ENCODE peak calls at places on chromosomes 1 and 21, in six cellular contexts. One of them, this sample, is unnamed.

GRCh38 chr1:26889580-26890466 is at the start of gene GPN2:
- DNase-seq in neural progenitor cell: peak; percentile 83
- DNase-seq in ACHN: peak; percentile 66
- DNase-seq in anterior cingulate cortex: peak; percentile 73
- DNase-seq in AG09319: no peak
- DNase-seq in COR-L47: peak; percentile 55
- DNase-seq in this sample: peak; percentile 64

GRCh38 chr1:59318271-59318865 is 21.5 kb downstream of the FGGY start:
- DNase-seq in anterior cingulate cortex: no peak
- DNase-seq in AG09319: no peak
- DNase-seq in ACHN: no peak
- DNase-seq in neural progenitor cell: no peak
- DNase-seq in COR-L47: no peak
- DNase-seq in this sample: no peak

GRCh38 chr1:143497374-143497747 is 474.4 kb downstream of the FAM72C start:
- DNase-seq in anterior cingulate cortex: no peak
- DNase-seq in AG09319: no peak
- DNase-seq in neural progenitor cell: peak; percentile 8
- DNase-seq in ACHN: no peak
- DNase-seq in COR-L47: no peak
- DNase-seq in this sample: no peak

GRCh38 chr1:164977561-164977960 is 379.0 kb downstream of the LMX1A start:
- DNase-seq in anterior cingulate cortex: no peak
- DNase-seq in neural progenitor cell: no peak
- DNase-seq in COR-L47: no peak
- DNase-seq in ACHN: no peak
- DNase-seq in AG09319: no peak
- DNase-seq in this sample: no peak

GRCh38 chr1:56709269-56709880 is 64.3 kb downstream of the PRKAA2 start:
- DNase-seq in COR-L47: peak; percentile 34
- DNase-seq in ACHN: peak; percentile 55
- DNase-seq in neural progenitor cell: peak; percentile 65
- DNase-seq in anterior cingulate cortex: no peak
- DNase-seq in AG09319: peak; percentile 29
- DNase-seq in this sample: no peak

GRCh38 chr1:51506537-51506936 is 12.5 kb downstream of the EPS15 start:
- DNase-seq in COR-L47: no peak
- DNase-seq in ACHN: no peak
- DNase-seq in AG09319: peak; percentile 44
- DNase-seq in neural progenitor cell: no peak
- DNase-seq in anterior cingulate cortex: peak; percentile 31
- DNase-seq in this sample: no peak

GRCh38 chr1:44651069-44651468 is 23.2 kb downstream of the TMEM53 start:
- DNase-seq in neural progenitor cell: no peak
- DNase-seq in COR-L47: no peak
- DNase-seq in ACHN: no peak
- DNase-seq in anterior cingulate cortex: no peak
- DNase-seq in AG09319: no peak
- DNase-seq in this sample: no peak

GRCh38 chr1:154755858-154756730 is 114.0 kb downstream of the KCNN3 start:
- DNase-seq in ACHN: no peak
- DNase-seq in AG09319: no peak
- DNase-seq in anterior cingulate cortex: no peak
- DNase-seq in COR-L47: no peak
- DNase-seq in neural progenitor cell: no peak
- DNase-seq in this sample: no peak

GRCh38 chr1:162248854-162249535 is 127.7 kb downstream of the SPATA46 start:
- DNase-seq in ACHN: no peak
- DNase-seq in COR-L47: peak; percentile 21
- DNase-seq in anterior cingulate cortex: peak; percentile 47
- DNase-seq in neural progenitor cell: peak; percentile 85
- DNase-seq in AG09319: no peak
- DNase-seq in this sample: no peak

GRCh38 chr21:44820851-44821250 is 3.0 kb upstream of the SUMO3 start:
- DNase-seq in neural progenitor cell: no peak
- DNase-seq in anterior cingulate cortex: no peak
- DNase-seq in ACHN: no peak
- DNase-seq in COR-L47: no peak
- DNase-seq in AG09319: no peak
- DNase-seq in this sample: no peak

GRCh38 chr1:197989058-197989457 is 71.9 kb downstream of the LHX9 start:
- DNase-seq in AG09319: no peak
- DNase-seq in COR-L47: no peak
- DNase-seq in ACHN: no peak
- DNase-seq in neural progenitor cell: no peak
- DNase-seq in anterior cingulate cortex: no peak
- DNase-seq in this sample: no peak

GRCh38 chr1:27299385-27300252 is 22.3 kb upstream of the TMEM222 start:
- DNase-seq in AG09319: peak; percentile 91
- DNase-seq in ACHN: no peak
- DNase-seq in neural progenitor cell: peak; percentile 78
- DNase-seq in anterior cingulate cortex: peak; percentile 68
- DNase-seq in COR-L47: no peak
- DNase-seq in this sample: peak; percentile 93